ENCODE peak calls at places on chromosomes 2 and 18, in eight cellular contexts. M, U, J, P, X, Z, E and G are unnamed samples.

GRCh38 chr18:9475643-9476580 is 599 bp downstream of the RALBP1 start:
- DNase-seq in J (peak), X (peak), Z (no peak), E (no peak), P (peak), U (no peak), M (peak), G (peak)

GRCh38 chr2:165825041-165825440 is 31.0 kb upstream of the GALNT3 start:
- DNase-seq in J (no peak), U (no peak), Z (no peak), P (no peak), E (no peak), M (peak), X (no peak), G (no peak)

GRCh38 chr2:195513119-195513518 is 143.9 kb upstream of the SLC39A10 start:
- DNase-seq in Z (no peak), U (no peak), E (no peak), M (no peak), J (no peak), X (no peak), P (no peak), G (no peak)

GRCh38 chr2:96251721-96252292 is 14.0 kb downstream of the TMEM127 start:
- DNase-seq in U (no peak), P (no peak), J (no peak), E (peak), M (peak), Z (peak), X (no peak), G (no peak)

GRCh38 chr2:218448934-218449333 is 30.0 kb downstream of the VIL1 start:
- DNase-seq in Z (no peak), J (no peak), M (no peak), U (no peak), P (no peak), X (no peak), E (no peak), G (no peak)

GRCh38 chr2:172162225-172162733 is 59.6 kb upstream of the DLX2 start:
- DNase-seq in U (no peak), Z (no peak), X (no peak), P (no peak), J (no peak), M (no peak), E (no peak), G (no peak)

GRCh38 chr2:100992262-100992661 is 9.8 kb upstream of the RPL31 start:
- DNase-seq in Z (no peak), E (no peak), X (no peak), M (no peak), J (peak), U (no peak), P (no peak), G (no peak)

GRCh38 chr2:178345951-178346350 is 105.0 kb downstream of the PRKRA start:
- DNase-seq in M (no peak), J (no peak), E (no peak), Z (no peak), U (no peak), P (no peak), X (no peak), G (no peak)

GRCh38 chr2:188693111-188693510 is 281.1 kb upstream of the COL3A1 start:
- DNase-seq in P (no peak), J (no peak), M (no peak), Z (no peak), E (no peak), X (no peak), U (peak), G (no peak)

GRCh38 chr2:47008381-47009280 is 93.0 kb upstream of the MCFD2 start:
- DNase-seq in X (no peak), J (no peak), M (peak), E (peak), P (no peak), U (no peak), Z (peak), G (no peak)

GRCh38 chr2:235143789-235144188 is 192.0 kb downstream of the SH3BP4 start:
- DNase-seq in E (no peak), X (no peak), Z (no peak), P (no peak), J (no peak), M (no peak), U (no peak), G (no peak)

GRCh38 chr2:227191367-227191766 is 26.9 kb downstream of the COL4A3 start:
- DNase-seq in Z (no peak), U (no peak), P (no peak), X (no peak), J (no peak), E (no peak), M (peak), G (no peak)

GRCh38 chr2:150013011-150013410 is 425.4 kb upstream of the MMADHC start:
- DNase-seq in J (no peak), E (no peak), U (no peak), P (no peak), M (peak), Z (no peak), X (no peak), G (no peak)

GRCh38 chr2:173553589-173553988 is 198.9 kb downstream of the CDCA7 start:
- DNase-seq in E (no peak), J (no peak), Z (no peak), X (no peak), U (no peak), P (no peak), M (peak), G (no peak)

GRCh38 chr2:44578401-44579135 is 216.8 kb downstream of the CAMKMT start:
- DNase-seq in U (no peak), M (peak), Z (no peak), X (no peak), P (no peak), J (peak), E (no peak), G (no peak)

GRCh38 chr2:73823916-73824523 is 4.7 kb upstream of the STAMBP start:
- DNase-seq in M (peak), Z (no peak), U (no peak), J (peak), P (peak), E (no peak), X (peak), G (peak)

GRCh38 chr2:112944971-112945370 is 32.8 kb upstream of the IL36G start:
- DNase-seq in E (no peak), J (no peak), M (no peak), X (no peak), Z (no peak), P (no peak), U (no peak), G (no peak)

GRCh38 chr2:157052685-157053224 is 204.8 kb upstream of the GALNT5 start:
- DNase-seq in Z (no peak), X (no peak), P (no peak), M (peak), U (no peak), J (no peak), E (no peak), G (no peak)

GRCh38 chr2:64862623-64863022 is 126.6 kb upstream of the SLC1A4 start:
- DNase-seq in U (no peak), J (peak), Z (no peak), M (no peak), P (no peak), E (no peak), X (no peak), G (no peak)

GRCh38 chr18:22332590-22332989 is 85.1 kb downstream of the CTAGE1 start:
- DNase-seq in M (no peak), X (no peak), P (no peak), J (no peak), U (no peak), Z (no peak), E (no peak), G (peak)

GRCh38 chr2:198127627-198128026 is 323.2 kb downstream of the PLCL1 start:
- DNase-seq in Z (peak), M (peak), J (peak), P (peak), X (peak), U (no peak), E (no peak), G (peak)

GRCh38 chr18:51666717-51667320 is 469.3 kb upstream of the MEX3C start:
- DNase-seq in P (no peak), E (peak), X (no peak), U (no peak), Z (no peak), J (no peak), M (peak), G (no peak)

GRCh38 chr2:160292225-160292624 is 92.2 kb upstream of the ITGB6 start:
- DNase-seq in P (no peak), X (no peak), U (no peak), Z (no peak), E (no peak), J (peak), M (peak), G (no peak)

GRCh38 chr2:20446280-20446916 is 476 bp upstream of the RHOB start:
- DNase-seq in U (peak), P (no peak), Z (no peak), J (no peak), E (no peak), X (no peak), M (peak), G (no peak)

GRCh38 chr2:429575-430254 is 141.8 kb upstream of the ALKAL2 start:
- DNase-seq in J (peak), U (no peak), E (no peak), P (peak), Z (no peak), X (no peak), M (no peak), G (no peak)

GRCh38 chr2:229174794-229175529 is 96.1 kb downstream of the PID1 start:
- DNase-seq in J (no peak), P (no peak), M (no peak), Z (no peak), U (no peak), X (no peak), E (no peak), G (no peak)

GRCh38 chr18:10732990-10733389 is 207.2 kb downstream of the NAPG start:
- DNase-seq in J (no peak), M (no peak), E (no peak), Z (no peak), U (no peak), X (no peak), P (no peak), G (no peak)
- H3K4me3 ChIP-seq in J (no peak), M (no peak), E (no peak), Z (no peak), U (no peak), X (no peak), P (no peak), G (no peak)

GRCh38 chr2:3703741-3704355 is 473 bp downstream of the DCDC2C start:
- DNase-seq in E (no peak), U (no peak), X (no peak), Z (no peak), M (no peak), P (no peak), J (no peak), G (no peak)

GRCh38 chr2:3703236-3703682 is at the start of gene DCDC2C:
- DNase-seq in E (no peak), M (no peak), Z (no peak), J (no peak), X (no peak), P (no peak), U (no peak), G (no peak)

GRCh38 chr2:3706892-3707291 is 3.5 kb downstream of the DCDC2C start:
- DNase-seq in P (no peak), Z (no peak), M (no peak), X (no peak), E (no peak), U (no peak), J (no peak), G (no peak)

GRCh38 chr2:3704647-3705046 is 1.3 kb downstream of the DCDC2C start:
- DNase-seq in P (no peak), M (no peak), X (no peak), U (no peak), Z (no peak), E (no peak), J (no peak), G (no peak)

DNA sequence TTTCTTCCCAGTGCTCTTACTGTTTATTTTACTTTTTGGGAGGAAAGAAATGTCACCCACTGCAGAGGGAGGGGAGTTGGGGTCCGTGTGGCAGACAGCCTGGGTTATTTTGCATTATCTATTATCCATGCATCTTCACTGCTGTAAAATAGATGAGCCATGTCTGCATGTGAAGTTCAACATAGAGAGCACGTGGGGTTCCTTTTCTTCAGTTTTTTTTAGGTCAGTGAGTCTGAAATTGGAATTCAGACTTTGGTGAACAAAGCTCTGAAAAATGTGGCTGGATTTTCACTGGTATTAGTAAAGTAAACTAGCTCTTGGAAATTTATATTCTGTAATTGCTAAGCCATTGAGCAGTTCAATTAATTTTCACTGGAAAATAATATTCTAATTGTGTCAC is 2.4 kb downstream of the DCDC2C start:
- DNase-seq in P (no peak), J (no peak), U (no peak), Z (no peak), X (no peak), M (no peak), E (no peak), G (no peak)
- H3K4me3 ChIP-seq in P (no peak), J (no peak), U (no peak), Z (no peak), X (no peak), M (no peak), E (no peak), G (no peak)

GRCh38 chr2:83186050-83186790 is 1272.9 kb downstream of the SUCLG1 start:
- DNase-seq in X (no peak), U (no peak), Z (no peak), P (no peak), M (no peak), J (no peak), E (no peak), G (no peak)
- H3K4me3 ChIP-seq in X (no peak), U (no peak), Z (no peak), P (no peak), M (no peak), J (no peak), E (no peak), G (no peak)

GRCh38 chr2:27136751-27137150 is 2.3 kb upstream of the PREB start:
- DNase-seq in M (no peak), P (no peak), Z (no peak), X (no peak), E (no peak), J (no peak), U (no peak), G (no peak)

GRCh38 chr2:27133195-27133875 is 1.1 kb downstream of the PREB start:
- DNase-seq in J (peak), E (no peak), Z (no peak), U (no peak), M (no peak), P (no peak), X (peak), G (no peak)

GRCh38 chr2:27133905-27134780 is at the start of gene PREB:
- DNase-seq in U (peak), X (peak), J (peak), P (peak), Z (peak), E (peak), M (peak), G (peak)

GRCh38 chr2:27135471-27135955 is 1.1 kb upstream of the PREB start:
- DNase-seq in E (no peak), J (no peak), M (no peak), P (no peak), U (no peak), X (no peak), Z (no peak), G (peak)

GRCh38 chr2:27134781-27135470 is 490 bp upstream of the PREB start:
- DNase-seq in J (no peak), U (no peak), P (no peak), X (no peak), Z (peak), M (no peak), E (no peak), G (no peak)
- H3K4me3 ChIP-seq in J (no peak), U (peak), P (peak), X (peak), Z (no peak), M (peak), E (peak), G (peak)

GRCh38 chr2:12719400-12720104 is 2.8 kb downstream of the TRIB2 start:
- DNase-seq in E (no peak), M (no peak), U (no peak), X (no peak), Z (no peak), J (no peak), P (no peak), G (no peak)

GRCh38 chr2:12721571-12722444 is 5.1 kb downstream of the TRIB2 start:
- DNase-seq in M (peak), U (no peak), Z (no peak), X (no peak), P (no peak), J (no peak), E (peak), G (no peak)

GRCh38 chr2:12720181-12720580 is 3.4 kb downstream of the TRIB2 start:
- DNase-seq in J (no peak), E (no peak), X (no peak), U (no peak), M (no peak), P (no peak), Z (no peak), G (no peak)

GRCh38 chr2:12718662-12719399 is 2.1 kb downstream of the TRIB2 start:
- DNase-seq in M (no peak), P (peak), E (no peak), X (no peak), J (peak), U (no peak), Z (no peak), G (no peak)

DNA sequence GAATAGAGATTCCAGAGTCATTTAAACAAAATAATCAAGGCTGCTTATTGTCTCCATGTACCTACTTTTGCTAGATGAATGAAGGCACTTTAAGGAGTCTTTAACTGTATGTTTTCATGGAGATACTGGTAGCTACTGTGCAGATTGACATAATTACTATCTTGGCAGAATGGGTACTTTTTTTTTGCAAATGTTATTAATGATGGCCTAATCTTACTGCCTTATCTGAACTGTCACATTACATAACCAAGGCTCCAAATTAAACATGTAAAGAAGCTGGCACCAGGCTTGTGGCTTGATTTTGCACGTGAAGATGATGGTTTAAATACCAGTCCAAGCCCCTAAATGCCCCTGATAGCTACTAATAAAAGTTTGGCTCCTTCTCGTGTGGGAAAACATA is 4.0 kb downstream of the TRIB2 start:
- DNase-seq in Z (no peak), J (no peak), M (no peak), E (no peak), P (no peak), X (no peak), U (no peak), G (no peak)
- H3K4me3 ChIP-seq in Z (peak), J (peak), M (peak), E (peak), P (peak), X (peak), U (peak), G (no peak)

DNA sequence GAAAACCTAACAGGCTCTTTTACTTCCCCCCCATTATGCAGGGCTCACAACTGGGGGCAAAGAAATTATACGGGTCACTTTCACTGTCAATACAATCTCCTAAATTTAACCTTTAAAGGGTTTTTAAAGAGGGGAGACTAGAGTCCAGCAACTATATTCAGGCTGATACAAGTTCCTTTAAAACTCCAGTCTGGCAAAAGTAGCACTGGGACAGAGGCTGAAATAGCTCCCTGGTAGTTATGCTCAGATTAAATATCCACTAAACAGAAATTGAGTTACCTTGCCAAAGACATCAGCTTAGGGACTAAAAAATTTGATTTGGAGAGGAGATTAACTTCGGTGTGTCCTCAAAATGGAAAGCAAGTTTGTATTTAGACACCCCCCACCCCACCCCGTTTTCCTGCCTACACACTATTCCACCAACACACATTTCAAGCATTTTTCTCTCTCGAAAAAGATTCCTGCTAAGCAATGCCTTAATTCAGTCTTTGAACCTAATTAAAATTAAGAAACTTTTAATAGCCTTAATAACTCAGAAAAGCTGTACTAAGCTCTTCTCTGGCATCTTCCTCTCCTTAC is 127.2 kb downstream of the OSBPL1A start:
- DNase-seq in E (no peak), X (no peak), M (no peak), J (no peak), P (no peak), Z (no peak), U (no peak), G (no peak)
- H3K4me3 ChIP-seq in E (peak), X (no peak), M (peak), J (no peak), P (no peak), Z (peak), U (peak), G (no peak)

GRCh38 chr18:48934708-48935432 is 15.9 kb downstream of the SMAD7 start:
- DNase-seq in E (no peak), J (no peak), X (no peak), M (no peak), U (no peak), Z (peak), P (no peak), G (peak)
- H3K4me3 ChIP-seq in E (peak), J (peak), X (peak), M (no peak), U (peak), Z (no peak), P (no peak), G (no peak)